ENCODE peak calls at places on chromosomes 2 and 18, in six cellular contexts. B is IMR-90, K is trophoblast cell, S is mesendoderm, Q is mesenchymal stem cell, C is H1. V is an unnamed sample. For H3K36me3, the result is how much of the 10 kb centered on the place peaks cover.

GRCh38 chr18:50065039-50065438 is 129.9 kb downstream of the MYO5B start:
- DNase-seq in S (no peak), B (no peak), C (no peak), K (no peak), Q (no peak), V (no peak)

GRCh38 chr2:120287183-120288015 is 34.7 kb downstream of the RALB start:
- DNase-seq in K (peak), B (peak), Q (peak), S (no peak), C (no peak), V (no peak)

GRCh38 chr2:25617948-25618646 is 55.3 kb downstream of the DTNB start:
- DNase-seq in Q (no peak), S (no peak), B (peak), K (no peak), C (no peak), V (no peak)

GRCh38 chr2:227293531-227293930 is 31.5 kb upstream of the MFF start:
- DNase-seq in B (no peak), K (no peak), S (no peak), C (no peak), Q (no peak), V (no peak)

GRCh38 chr2:3639653-3640052 is 18.3 kb upstream of the ALLC start:
- DNase-seq in S (no peak), Q (no peak), K (no peak), C (peak), B (no peak), V (no peak)

GRCh38 chr2:48315847-48316194 is 214.1 kb upstream of the STON1 start:
- DNase-seq in K (peak), S (peak), C (peak), B (no peak), Q (no peak), V (peak)

GRCh38 chr18:22545091-22545795 is 127.5 kb upstream of the CTAGE1 start:
- DNase-seq in Q (no peak), B (no peak), K (no peak), S (no peak), C (no peak), V (no peak)

GRCh38 chr18:58288922-58289797 is 245.1 kb downstream of the NEDD4L start:
- DNase-seq in B (peak), Q (peak), C (no peak), K (peak), S (peak), V (no peak)

GRCh38 chr2:141329949-141330348 is 800.9 kb downstream of the LRP1B start:
- DNase-seq in S (no peak), Q (peak), C (no peak), K (no peak), B (peak), V (no peak)

GRCh38 chr2:1314254-1314653 is 99.0 kb upstream of the TPO start:
- DNase-seq in K (no peak), Q (no peak), C (no peak), S (no peak), B (no peak), V (no peak)

GRCh38 chr2:191501390-191502168 is 176.4 kb upstream of the NABP1 start:
- DNase-seq in K (peak), C (no peak), B (peak), Q (peak), S (no peak), V (no peak)

GRCh38 chr2:34096552-34097171 is 497.6 kb upstream of the FAM98A start:
- DNase-seq in B (peak), K (peak), Q (peak), S (peak), C (peak), V (peak)

GRCh38 chr2:157194097-157194688 is 63.3 kb upstream of the GALNT5 start:
- DNase-seq in B (peak), S (peak), Q (peak), K (peak), C (no peak), V (peak)

GRCh38 chr18:48790226-48790863 is 160.4 kb downstream of the SMAD7 start:
- DNase-seq in K (peak), S (no peak), B (no peak), Q (no peak), C (no peak), V (no peak)

GRCh38 chr2:191059308-191059707 is 45.3 kb upstream of the STAT1 start:
- DNase-seq in S (no peak), K (no peak), B (no peak), Q (no peak), C (no peak), V (no peak)

DNA sequence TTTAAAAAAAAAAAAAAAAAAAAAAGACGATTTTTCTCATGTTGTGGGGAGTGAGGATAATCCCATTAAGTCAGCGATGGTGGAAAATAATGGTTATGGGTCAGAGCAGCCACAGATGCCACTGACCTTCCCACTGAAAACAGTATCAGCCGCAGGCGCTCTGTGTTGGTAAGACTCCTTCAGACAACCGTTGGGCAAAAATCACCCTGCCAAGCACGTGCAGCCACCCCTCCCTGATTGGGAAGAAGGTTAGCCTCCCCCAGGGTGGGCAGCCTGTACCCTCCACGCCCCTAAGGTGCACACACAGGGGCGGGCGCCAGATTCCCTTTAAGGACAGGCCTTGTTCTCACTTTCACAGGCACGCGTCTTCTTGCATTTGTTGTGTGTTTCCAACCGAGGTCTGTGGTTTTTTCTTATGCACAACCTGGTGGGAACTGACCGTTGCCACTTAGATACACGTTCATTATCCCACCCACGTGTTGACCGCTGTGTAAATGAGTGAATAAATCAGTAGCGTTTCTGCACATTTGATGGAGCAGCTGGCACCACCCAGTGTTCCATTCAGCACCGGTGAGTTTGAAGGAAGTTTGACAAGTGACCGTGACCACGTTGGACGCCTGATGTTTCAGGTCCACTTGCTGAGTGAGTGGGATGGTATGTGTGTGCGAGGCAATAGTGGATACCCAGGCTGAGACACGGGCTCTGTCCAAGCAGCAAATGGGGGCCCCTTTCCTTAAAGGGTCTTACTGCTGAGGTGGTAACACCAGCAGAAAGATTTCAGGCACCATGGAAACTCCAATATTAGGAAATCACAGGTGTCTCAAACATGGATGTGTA is 197.8 kb downstream of the GBX2 start:
- DNase-seq in C (no peak), K (no peak), B (no peak), Q (no peak), S (no peak), V (no peak)
- H3K36me3 ChIP-seq in C (under half), K (under half), B (under half), Q (half or more), S (under half), V (half or more)

GRCh38 chr18:41378628-41379027 is 576.4 kb upstream of the PIK3C3 start:
- DNase-seq in S (peak), B (peak), Q (peak), K (peak), C (no peak), V (peak)
- H3K4me3 ChIP-seq in S (no peak), B (no peak), Q (no peak), K (no peak), C (no peak), V (no peak)

GRCh38 chr2:70247364-70248144 is 874 bp downstream of the TIA1 start:
- DNase-seq in K (peak), S (no peak), C (no peak), Q (peak), B (peak), V (peak)
- H4K8ac ChIP-seq in K (peak), S (no peak), C (peak), Q (peak), B (peak), V (no peak)

GRCh38 chr2:241412144-241412543 is 56.1 kb downstream of the FARP2 start:
- DNase-seq in Q (peak), K (no peak), C (no peak), B (peak), S (no peak), V (no peak)
- H3K36me3 ChIP-seq in Q (half or more), K (under half), C (under half), B (under half), S (under half), V (half or more)

DNA sequence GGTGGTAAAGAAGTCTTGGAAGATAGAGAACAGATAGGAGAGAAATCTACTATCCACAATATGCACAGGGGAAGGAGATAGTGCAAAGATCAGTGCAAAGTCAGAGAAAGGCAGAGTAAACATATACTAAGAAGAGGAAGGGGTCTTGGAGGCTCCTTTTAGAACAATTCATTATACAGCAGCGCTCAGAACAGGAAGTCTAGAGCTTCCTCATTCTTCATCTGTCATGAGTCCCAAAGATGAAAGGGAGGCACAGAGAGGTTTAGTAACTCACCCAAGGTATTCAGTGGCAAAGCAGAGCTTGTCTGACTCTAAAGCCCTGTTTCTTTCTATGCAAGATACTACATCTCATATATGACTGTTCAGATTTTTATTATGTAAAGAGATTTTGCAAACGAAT is 1.4 kb downstream of the SP110 start:
- DNase-seq in S (no peak), K (peak), Q (no peak), C (no peak), B (no peak), V (no peak)
- H3K4me3 ChIP-seq in S (no peak), K (no peak), Q (no peak), C (no peak), B (no peak), V (no peak)

GRCh38 chr2:230130668-230131364 is 62.1 kb upstream of the SLC16A14 start:
- DNase-seq in C (no peak), S (peak), B (peak), K (peak), Q (peak), V (no peak)
- H4K8ac ChIP-seq in C (no peak), S (no peak), B (peak), K (no peak), Q (no peak), V (no peak)

DNA sequence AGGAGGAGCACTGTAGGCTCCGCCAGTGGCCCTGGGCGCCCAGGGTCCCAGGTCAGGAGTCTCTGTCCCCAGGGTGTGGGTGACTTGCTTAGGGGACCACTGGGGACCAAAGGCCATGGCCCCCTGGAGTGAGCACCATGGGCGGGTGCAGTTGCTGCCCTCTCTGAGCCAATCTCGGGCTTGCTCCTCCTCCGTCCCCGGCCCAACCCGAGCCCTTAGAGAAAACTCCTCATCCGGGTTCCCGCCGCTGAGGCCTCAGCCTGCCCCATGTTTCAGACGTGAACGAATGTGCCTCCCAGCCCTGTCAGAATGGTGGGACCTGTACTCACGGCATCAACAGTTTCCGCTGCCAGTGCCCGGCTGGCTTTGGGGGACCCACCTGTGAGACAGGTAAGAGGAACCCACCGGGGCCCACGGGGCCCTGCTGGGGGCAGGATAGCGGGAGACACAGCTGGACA is 38.6 kb downstream of the SNED1 start:
- DNase-seq in K (no peak), S (no peak), Q (no peak), C (no peak), B (no peak), V (no peak)
- H3K36me3 ChIP-seq in K (under half), S (under half), Q (half or more), C (under half), B (under half), V (under half)

V was measured in neuronal stem cell.